ENCODE peak calls at places on chromosomes 5 and 9, in nine cellular contexts. One of them, this sample, is unnamed.

GRCh38 chr9:91214086-91214485 is 147.6 kb downstream of the AUH start:
- DNase-seq in stimulated activated CD8-positive, alpha-beta memory T cell treated with anti-CD3 and anti-CD28 coated beads, Interleukin-4, amount 100 ng/mL, for 24 hours: no peak
- DNase-seq in CD8-positive, alpha-beta T cell: no peak
- DNase-seq in activated T-cell treated with anti-CD3 and anti-CD28 coated beads for 1 hour: no peak
- DNase-seq in AG08395: no peak
- DNase-seq in stimulated activated CD4-positive, alpha-beta T cell treated with anti-CD3 and anti-CD28 coated beads, Interleukin-4, amount 100 ng/mL, for 48 hours: no peak
- DNase-seq in T-helper 2 cell: no peak
- DNase-seq in SW480: no peak
- DNase-seq in GM03348: peak
- DNase-seq in this sample: peak

GRCh38 chr5:142866563-142867275 is 96.5 kb downstream of the ARHGAP26 start:
- DNase-seq in AG08395: peak
- DNase-seq in T-helper 2 cell: peak
- DNase-seq in stimulated activated CD4-positive, alpha-beta T cell treated with anti-CD3 and anti-CD28 coated beads, Interleukin-4, amount 100 ng/mL, for 48 hours: no peak
- DNase-seq in activated T-cell treated with anti-CD3 and anti-CD28 coated beads for 1 hour: peak
- DNase-seq in stimulated activated CD8-positive, alpha-beta memory T cell treated with anti-CD3 and anti-CD28 coated beads, Interleukin-4, amount 100 ng/mL, for 24 hours: no peak
- DNase-seq in CD8-positive, alpha-beta T cell: peak
- DNase-seq in SW480: peak
- DNase-seq in GM03348: peak
- DNase-seq in this sample: peak

GRCh38 chr5:116502616-116503015 is 72.0 kb downstream of the SEMA6A start:
- DNase-seq in T-helper 2 cell: no peak
- DNase-seq in activated T-cell treated with anti-CD3 and anti-CD28 coated beads for 1 hour: no peak
- DNase-seq in SW480: no peak
- DNase-seq in stimulated activated CD4-positive, alpha-beta T cell treated with anti-CD3 and anti-CD28 coated beads, Interleukin-4, amount 100 ng/mL, for 48 hours: no peak
- DNase-seq in AG08395: no peak
- DNase-seq in CD8-positive, alpha-beta T cell: no peak
- DNase-seq in GM03348: no peak
- DNase-seq in stimulated activated CD8-positive, alpha-beta memory T cell treated with anti-CD3 and anti-CD28 coated beads, Interleukin-4, amount 100 ng/mL, for 24 hours: no peak
- DNase-seq in this sample: peak

GRCh38 chr5:137096149-137097103 is 402.7 kb downstream of the SPOCK1 start:
- DNase-seq in AG08395: peak
- DNase-seq in CD8-positive, alpha-beta T cell: no peak
- DNase-seq in SW480: no peak
- DNase-seq in stimulated activated CD4-positive, alpha-beta T cell treated with anti-CD3 and anti-CD28 coated beads, Interleukin-4, amount 100 ng/mL, for 48 hours: no peak
- DNase-seq in GM03348: peak
- DNase-seq in stimulated activated CD8-positive, alpha-beta memory T cell treated with anti-CD3 and anti-CD28 coated beads, Interleukin-4, amount 100 ng/mL, for 24 hours: no peak
- DNase-seq in T-helper 2 cell: no peak
- DNase-seq in activated T-cell treated with anti-CD3 and anti-CD28 coated beads for 1 hour: no peak
- DNase-seq in this sample: peak

GRCh38 chr9:18056993-18057369 is 417.0 kb upstream of the ADAMTSL1 start:
- DNase-seq in AG08395: no peak
- DNase-seq in activated T-cell treated with anti-CD3 and anti-CD28 coated beads for 1 hour: no peak
- DNase-seq in GM03348: no peak
- DNase-seq in T-helper 2 cell: peak
- DNase-seq in SW480: no peak
- DNase-seq in CD8-positive, alpha-beta T cell: no peak
- DNase-seq in stimulated activated CD8-positive, alpha-beta memory T cell treated with anti-CD3 and anti-CD28 coated beads, Interleukin-4, amount 100 ng/mL, for 24 hours: no peak
- DNase-seq in stimulated activated CD4-positive, alpha-beta T cell treated with anti-CD3 and anti-CD28 coated beads, Interleukin-4, amount 100 ng/mL, for 48 hours: no peak
- DNase-seq in this sample: no peak

GRCh38 chr9:113220467-113221002 is 542 bp downstream of the FKBP15 start:
- DNase-seq in activated T-cell treated with anti-CD3 and anti-CD28 coated beads for 1 hour: no peak
- DNase-seq in CD8-positive, alpha-beta T cell: peak
- DNase-seq in T-helper 2 cell: peak
- DNase-seq in stimulated activated CD4-positive, alpha-beta T cell treated with anti-CD3 and anti-CD28 coated beads, Interleukin-4, amount 100 ng/mL, for 48 hours: no peak
- DNase-seq in GM03348: no peak
- DNase-seq in stimulated activated CD8-positive, alpha-beta memory T cell treated with anti-CD3 and anti-CD28 coated beads, Interleukin-4, amount 100 ng/mL, for 24 hours: no peak
- DNase-seq in AG08395: no peak
- DNase-seq in SW480: peak
- DNase-seq in this sample: no peak

GRCh38 chr9:90309809-90310522 is 332.7 kb downstream of the DIRAS2 start:
- DNase-seq in stimulated activated CD4-positive, alpha-beta T cell treated with anti-CD3 and anti-CD28 coated beads, Interleukin-4, amount 100 ng/mL, for 48 hours: no peak
- DNase-seq in SW480: no peak
- DNase-seq in activated T-cell treated with anti-CD3 and anti-CD28 coated beads for 1 hour: no peak
- DNase-seq in stimulated activated CD8-positive, alpha-beta memory T cell treated with anti-CD3 and anti-CD28 coated beads, Interleukin-4, amount 100 ng/mL, for 24 hours: no peak
- DNase-seq in T-helper 2 cell: no peak
- DNase-seq in GM03348: no peak
- DNase-seq in AG08395: no peak
- DNase-seq in CD8-positive, alpha-beta T cell: no peak
- DNase-seq in this sample: no peak

GRCh38 chr5:16787278-16787677 is 148.8 kb downstream of the MYO10 start:
- DNase-seq in stimulated activated CD4-positive, alpha-beta T cell treated with anti-CD3 and anti-CD28 coated beads, Interleukin-4, amount 100 ng/mL, for 48 hours: no peak
- DNase-seq in SW480: no peak
- DNase-seq in CD8-positive, alpha-beta T cell: no peak
- DNase-seq in stimulated activated CD8-positive, alpha-beta memory T cell treated with anti-CD3 and anti-CD28 coated beads, Interleukin-4, amount 100 ng/mL, for 24 hours: no peak
- DNase-seq in activated T-cell treated with anti-CD3 and anti-CD28 coated beads for 1 hour: no peak
- DNase-seq in GM03348: no peak
- DNase-seq in T-helper 2 cell: no peak
- DNase-seq in AG08395: no peak
- DNase-seq in this sample: no peak

GRCh38 chr5:92102313-92102712 is 719.2 kb upstream of the ARRDC3 start:
- DNase-seq in SW480: no peak
- DNase-seq in GM03348: no peak
- DNase-seq in stimulated activated CD8-positive, alpha-beta memory T cell treated with anti-CD3 and anti-CD28 coated beads, Interleukin-4, amount 100 ng/mL, for 24 hours: no peak
- DNase-seq in stimulated activated CD4-positive, alpha-beta T cell treated with anti-CD3 and anti-CD28 coated beads, Interleukin-4, amount 100 ng/mL, for 48 hours: no peak
- DNase-seq in T-helper 2 cell: no peak
- DNase-seq in activated T-cell treated with anti-CD3 and anti-CD28 coated beads for 1 hour: no peak
- DNase-seq in CD8-positive, alpha-beta T cell: no peak
- DNase-seq in AG08395: no peak
- DNase-seq in this sample: no peak

GRCh38 chr9:18477719-18478118 is 3.8 kb downstream of the ADAMTSL1 start:
- DNase-seq in stimulated activated CD8-positive, alpha-beta memory T cell treated with anti-CD3 and anti-CD28 coated beads, Interleukin-4, amount 100 ng/mL, for 24 hours: no peak
- DNase-seq in SW480: no peak
- DNase-seq in stimulated activated CD4-positive, alpha-beta T cell treated with anti-CD3 and anti-CD28 coated beads, Interleukin-4, amount 100 ng/mL, for 48 hours: no peak
- DNase-seq in activated T-cell treated with anti-CD3 and anti-CD28 coated beads for 1 hour: no peak
- DNase-seq in GM03348: no peak
- DNase-seq in CD8-positive, alpha-beta T cell: no peak
- DNase-seq in AG08395: no peak
- DNase-seq in T-helper 2 cell: no peak
- DNase-seq in this sample: no peak

GRCh38 chr5:1036504-1037122 is 28.0 kb downstream of the NKD2 start:
- DNase-seq in stimulated activated CD4-positive, alpha-beta T cell treated with anti-CD3 and anti-CD28 coated beads, Interleukin-4, amount 100 ng/mL, for 48 hours: no peak
- DNase-seq in CD8-positive, alpha-beta T cell: no peak
- DNase-seq in GM03348: no peak
- DNase-seq in T-helper 2 cell: no peak
- DNase-seq in stimulated activated CD8-positive, alpha-beta memory T cell treated with anti-CD3 and anti-CD28 coated beads, Interleukin-4, amount 100 ng/mL, for 24 hours: no peak
- DNase-seq in SW480: no peak
- DNase-seq in AG08395: no peak
- DNase-seq in activated T-cell treated with anti-CD3 and anti-CD28 coated beads for 1 hour: no peak
- DNase-seq in this sample: no peak

GRCh38 chr5:68464424-68464823 is 248.9 kb downstream of the PIK3R1 start:
- DNase-seq in CD8-positive, alpha-beta T cell: peak
- DNase-seq in activated T-cell treated with anti-CD3 and anti-CD28 coated beads for 1 hour: peak
- DNase-seq in stimulated activated CD8-positive, alpha-beta memory T cell treated with anti-CD3 and anti-CD28 coated beads, Interleukin-4, amount 100 ng/mL, for 24 hours: peak
- DNase-seq in T-helper 2 cell: peak
- DNase-seq in AG08395: no peak
- DNase-seq in GM03348: no peak
- DNase-seq in stimulated activated CD4-positive, alpha-beta T cell treated with anti-CD3 and anti-CD28 coated beads, Interleukin-4, amount 100 ng/mL, for 48 hours: peak
- DNase-seq in SW480: peak
- DNase-seq in this sample: peak

GRCh38 chr5:124825250-124825982 is 79.0 kb upstream of the ZNF608 start:
- DNase-seq in T-helper 2 cell: no peak
- DNase-seq in AG08395: no peak
- DNase-seq in SW480: no peak
- DNase-seq in activated T-cell treated with anti-CD3 and anti-CD28 coated beads for 1 hour: no peak
- DNase-seq in stimulated activated CD8-positive, alpha-beta memory T cell treated with anti-CD3 and anti-CD28 coated beads, Interleukin-4, amount 100 ng/mL, for 24 hours: no peak
- DNase-seq in CD8-positive, alpha-beta T cell: no peak
- DNase-seq in GM03348: no peak
- DNase-seq in stimulated activated CD4-positive, alpha-beta T cell treated with anti-CD3 and anti-CD28 coated beads, Interleukin-4, amount 100 ng/mL, for 48 hours: no peak
- DNase-seq in this sample: no peak

GRCh38 chr9:136849960-136850865 is 1.0 kb downstream of the PHPT1 start:
- DNase-seq in SW480: no peak
- DNase-seq in GM03348: no peak
- DNase-seq in stimulated activated CD8-positive, alpha-beta memory T cell treated with anti-CD3 and anti-CD28 coated beads, Interleukin-4, amount 100 ng/mL, for 24 hours: no peak
- DNase-seq in activated T-cell treated with anti-CD3 and anti-CD28 coated beads for 1 hour: no peak
- DNase-seq in stimulated activated CD4-positive, alpha-beta T cell treated with anti-CD3 and anti-CD28 coated beads, Interleukin-4, amount 100 ng/mL, for 48 hours: no peak
- DNase-seq in AG08395: no peak
- DNase-seq in T-helper 2 cell: no peak
- DNase-seq in CD8-positive, alpha-beta T cell: no peak
- DNase-seq in this sample: no peak

GRCh38 chr5:79436821-79437220 is 77.1 kb downstream of the HOMER1 start:
- DNase-seq in activated T-cell treated with anti-CD3 and anti-CD28 coated beads for 1 hour: no peak
- DNase-seq in SW480: no peak
- DNase-seq in stimulated activated CD8-positive, alpha-beta memory T cell treated with anti-CD3 and anti-CD28 coated beads, Interleukin-4, amount 100 ng/mL, for 24 hours: no peak
- DNase-seq in GM03348: peak
- DNase-seq in stimulated activated CD4-positive, alpha-beta T cell treated with anti-CD3 and anti-CD28 coated beads, Interleukin-4, amount 100 ng/mL, for 48 hours: no peak
- DNase-seq in T-helper 2 cell: no peak
- DNase-seq in AG08395: peak
- DNase-seq in CD8-positive, alpha-beta T cell: no peak
- DNase-seq in this sample: peak

GRCh38 chr5:181280251-181280762 is 19.4 kb upstream of the TRIM52 start:
- DNase-seq in activated T-cell treated with anti-CD3 and anti-CD28 coated beads for 1 hour: no peak
- DNase-seq in CD8-positive, alpha-beta T cell: no peak
- DNase-seq in T-helper 2 cell: no peak
- DNase-seq in GM03348: no peak
- DNase-seq in SW480: no peak
- DNase-seq in stimulated activated CD8-positive, alpha-beta memory T cell treated with anti-CD3 and anti-CD28 coated beads, Interleukin-4, amount 100 ng/mL, for 24 hours: no peak
- DNase-seq in AG08395: no peak
- DNase-seq in stimulated activated CD4-positive, alpha-beta T cell treated with anti-CD3 and anti-CD28 coated beads, Interleukin-4, amount 100 ng/mL, for 48 hours: no peak
- DNase-seq in this sample: no peak

GRCh38 chr5:76958976-76959767 is 6.3 kb downstream of the CRHBP start:
- DNase-seq in GM03348: no peak
- DNase-seq in stimulated activated CD4-positive, alpha-beta T cell treated with anti-CD3 and anti-CD28 coated beads, Interleukin-4, amount 100 ng/mL, for 48 hours: no peak
- DNase-seq in SW480: no peak
- DNase-seq in T-helper 2 cell: peak
- DNase-seq in AG08395: peak
- DNase-seq in stimulated activated CD8-positive, alpha-beta memory T cell treated with anti-CD3 and anti-CD28 coated beads, Interleukin-4, amount 100 ng/mL, for 24 hours: no peak
- DNase-seq in activated T-cell treated with anti-CD3 and anti-CD28 coated beads for 1 hour: no peak
- DNase-seq in CD8-positive, alpha-beta T cell: no peak
- DNase-seq in this sample: peak

GRCh38 chr9:79012561-79012960 is 559.2 kb upstream of the TLE4 start:
- DNase-seq in CD8-positive, alpha-beta T cell: no peak
- DNase-seq in GM03348: peak
- DNase-seq in SW480: no peak
- DNase-seq in stimulated activated CD8-positive, alpha-beta memory T cell treated with anti-CD3 and anti-CD28 coated beads, Interleukin-4, amount 100 ng/mL, for 24 hours: no peak
- DNase-seq in stimulated activated CD4-positive, alpha-beta T cell treated with anti-CD3 and anti-CD28 coated beads, Interleukin-4, amount 100 ng/mL, for 48 hours: no peak
- DNase-seq in T-helper 2 cell: no peak
- DNase-seq in activated T-cell treated with anti-CD3 and anti-CD28 coated beads for 1 hour: no peak
- DNase-seq in AG08395: peak
- DNase-seq in this sample: peak

GRCh38 chr9:82167296-82167695 is 178.7 kb downstream of the SPATA31D1 start:
- DNase-seq in activated T-cell treated with anti-CD3 and anti-CD28 coated beads for 1 hour: no peak
- DNase-seq in SW480: no peak
- DNase-seq in stimulated activated CD4-positive, alpha-beta T cell treated with anti-CD3 and anti-CD28 coated beads, Interleukin-4, amount 100 ng/mL, for 48 hours: no peak
- DNase-seq in stimulated activated CD8-positive, alpha-beta memory T cell treated with anti-CD3 and anti-CD28 coated beads, Interleukin-4, amount 100 ng/mL, for 24 hours: no peak
- DNase-seq in CD8-positive, alpha-beta T cell: no peak
- DNase-seq in T-helper 2 cell: no peak
- DNase-seq in AG08395: no peak
- DNase-seq in GM03348: no peak
- DNase-seq in this sample: no peak

GRCh38 chr5:112374356-112374755 is 44.7 kb downstream of the EPB41L4A start:
- DNase-seq in T-helper 2 cell: no peak
- DNase-seq in GM03348: no peak
- DNase-seq in activated T-cell treated with anti-CD3 and anti-CD28 coated beads for 1 hour: no peak
- DNase-seq in stimulated activated CD4-positive, alpha-beta T cell treated with anti-CD3 and anti-CD28 coated beads, Interleukin-4, amount 100 ng/mL, for 48 hours: no peak
- DNase-seq in SW480: no peak
- DNase-seq in AG08395: no peak
- DNase-seq in stimulated activated CD8-positive, alpha-beta memory T cell treated with anti-CD3 and anti-CD28 coated beads, Interleukin-4, amount 100 ng/mL, for 24 hours: no peak
- DNase-seq in CD8-positive, alpha-beta T cell: no peak
- DNase-seq in this sample: no peak

This sample was measured in iris pigment epithelial cell.